ENCODE peak calls at places on chromosomes 4 and X, in four cellular contexts. F is left ventricle myocardium inferior, R is AG09309, D is lower leg skin. V is an unnamed sample.
A peak's percentile ranks its signal among the peaks of the same experiment; 100 is the strongest.

GRCh38 chrX:23554304-23554703 is 113.0 kb upstream of the PRDX4 start:
- DNase-seq in F (no peak), R (peak; percentile 7), D (no peak), V (no peak)

GRCh38 chrX:136048446-136048845 is 63.2 kb downstream of the SLC9A6 start:
- DNase-seq in F (no peak), R (no peak), D (no peak), V (no peak)

GRCh38 chrX:132023896-132024386 is 839 bp downstream of the STK26 start:
- DNase-seq in F (peak; percentile 10), R (no peak), D (no peak), V (peak; percentile 31)

GRCh38 chr4:150722908-150723362 is 141.0 kb downstream of the MAB21L2 start:
- DNase-seq in F (peak; percentile 88), R (no peak), D (peak; percentile 91), V (peak; percentile 69)

GRCh38 chrX:110568396-110568795 is 209.7 kb downstream of the RTL9 start:
- DNase-seq in F (no peak), R (no peak), D (no peak), V (no peak)

GRCh38 chr4:107718351-107718965 is 1.6 kb downstream of the PAPSS1 start:
- DNase-seq in F (no peak), R (peak; percentile 91), D (no peak), V (no peak)

GRCh38 chr4:138788857-138789256 is 226.7 kb upstream of the NOCT start:
- DNase-seq in F (no peak), R (no peak), D (no peak), V (no peak)

GRCh38 chr4:6696611-6697010 is 2.9 kb downstream of the S100P start:
- DNase-seq in F (no peak), R (no peak), D (no peak), V (no peak)

GRCh38 chr4:186326391-186326790 is 60.4 kb downstream of the F11 start:
- DNase-seq in F (no peak), R (no peak), D (no peak), V (no peak)

GRCh38 chrX:67555578-67556203 is 11.9 kb downstream of the AR start:
- DNase-seq in F (no peak), R (no peak), D (peak; percentile 87), V (peak; percentile 57)

GRCh38 chr4:70903282-70903603 is 1.1 kb downstream of the MOB1B start:
- DNase-seq in F (no peak), R (no peak), D (no peak), V (no peak)

GRCh38 chr4:4248036-4248884 is at the start of gene TMEM128:
- DNase-seq in F (peak; percentile 93), R (peak; percentile 64), D (peak; percentile 98), V (peak; percentile 94)

GRCh38 chr4:165986956-165987698 is 114.1 kb downstream of the TLL1 start:
- DNase-seq in F (no peak), R (no peak), D (no peak), V (no peak)

GRCh38 chrX:154840856-154841255 is 6.4 kb upstream of the SMIM9 start:
- DNase-seq in F (no peak), R (peak; percentile 41), D (no peak), V (no peak)

GRCh38 chr4:37430718-37431416 is 186.3 kb downstream of the NWD2 start:
- DNase-seq in F (no peak), R (no peak), D (no peak), V (no peak)

GRCh38 chr4:139910106-139910505 is 243.9 kb downstream of the MAML3 start:
- DNase-seq in F (no peak), R (no peak), D (no peak), V (no peak)

GRCh38 chr4:139912423-139912822 is 241.6 kb downstream of the MAML3 start:
- DNase-seq in F (no peak), R (no peak), D (no peak), V (no peak)

GRCh38 chr4:139916041-139916440 is 237.9 kb downstream of the MAML3 start:
- DNase-seq in F (no peak), R (no peak), D (no peak), V (no peak)

GRCh38 chr4:139913995-139914394 is 240.0 kb downstream of the MAML3 start:
- DNase-seq in F (no peak), R (peak; percentile 40), D (no peak), V (no peak)

GRCh38 chr4:139913398-139913990 is 240.5 kb downstream of the MAML3 start:
- DNase-seq in F (no peak), R (no peak), D (no peak), V (no peak)
- H3K4me3 ChIP-seq in F (peak overlapping the region; percentile 8), R (no peak overlapping the region), D (no peak overlapping the region), V (no peak overlapping the region)

DNA sequence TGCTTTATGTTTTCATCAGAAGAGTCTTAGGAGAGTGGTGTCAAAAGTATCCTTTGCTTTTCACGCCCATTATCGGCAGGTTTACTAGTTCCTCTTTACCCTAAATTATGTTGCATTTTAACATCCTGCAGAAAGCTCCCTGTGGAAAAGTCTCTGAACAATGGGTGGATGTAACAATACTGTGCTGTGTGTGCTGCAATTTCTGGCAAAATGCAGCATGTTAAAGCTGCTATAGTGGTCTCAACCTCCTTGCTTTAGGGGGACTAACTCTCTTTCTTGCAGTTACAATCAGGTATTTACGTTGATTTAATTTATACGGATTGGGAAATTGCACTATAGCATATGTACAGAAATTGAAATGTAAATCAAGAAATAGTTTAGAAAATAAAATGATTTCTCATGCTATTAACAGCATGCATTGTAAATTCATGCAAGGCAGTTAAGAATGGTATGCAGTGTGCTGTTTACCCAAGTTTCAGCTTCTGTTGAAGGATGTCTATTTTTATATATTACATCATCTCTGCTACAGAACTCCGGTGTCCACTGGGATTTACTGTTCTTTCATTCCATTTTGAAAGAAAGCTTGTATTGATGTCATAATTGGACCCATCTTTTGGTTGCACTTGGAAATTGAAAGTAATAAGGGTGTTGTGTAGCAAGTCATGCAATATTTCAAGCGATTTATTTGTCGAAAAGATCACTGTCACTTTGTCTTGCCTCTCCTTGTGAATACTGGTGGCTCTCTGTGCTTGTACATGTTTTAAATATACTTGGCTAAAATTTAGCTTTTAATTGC is 145.7 kb downstream of the RAPGEF2 start:
- DNase-seq in F (no peak), R (peak; percentile 57), D (no peak), V (no peak)
- H3K4me3 ChIP-seq in F (peak overlapping the region; percentile 59), R (no peak overlapping the region), D (no peak overlapping the region), V (no peak overlapping the region)

DNA sequence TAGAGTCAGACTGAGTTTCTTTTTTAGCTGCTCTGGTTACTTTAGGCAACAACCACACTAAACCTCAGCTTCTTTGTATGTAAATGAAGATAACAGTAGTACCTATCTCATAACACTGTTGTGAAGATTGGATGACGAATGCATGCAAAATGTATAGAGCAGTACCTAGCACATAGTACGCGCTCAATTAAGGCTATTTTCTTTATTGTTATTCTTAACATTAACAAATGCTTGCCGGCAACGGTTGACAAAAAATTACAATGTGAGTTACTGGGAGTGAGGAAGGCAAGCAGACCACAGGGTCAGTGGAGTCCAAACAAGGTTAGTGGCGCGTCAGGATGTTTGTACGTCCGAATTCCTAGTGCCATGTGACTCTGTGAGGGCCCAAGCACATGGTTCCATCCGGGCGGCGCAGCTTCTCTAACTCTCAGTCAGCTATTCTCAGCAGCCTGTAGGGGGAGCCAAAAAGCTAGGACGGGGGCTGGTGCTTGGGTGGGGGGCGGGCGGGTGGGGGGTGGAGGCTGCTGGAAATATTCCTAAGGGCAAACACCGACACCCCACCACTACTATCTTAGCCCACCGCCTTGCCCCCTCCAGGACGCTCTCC is 795 bp upstream of the NALF2 start:
- DNase-seq in F (no peak), R (no peak), D (no peak), V (no peak)
- H3K4me3 ChIP-seq in F (peak overlapping the region; percentile 69), R (no peak overlapping the region), D (no peak overlapping the region), V (no peak overlapping the region)

GRCh38 chr4:108972613-108973283 is 209.9 kb upstream of the ETNPPL start:
- DNase-seq in F (no peak), R (no peak), D (no peak), V (no peak)
- H3K4me3 ChIP-seq in F (no peak overlapping the region), R (no peak overlapping the region), D (no peak overlapping the region), V (no peak overlapping the region)

GRCh38 chrX:54494166-54494969 is 1.7 kb downstream of the FGD1 start:
- DNase-seq in F (no peak), R (no peak), D (no peak), V (no peak)
- H3K4me3 ChIP-seq in F (peak overlapping the region; percentile 76), R (peak overlapping the region; percentile 60), D (peak overlapping the region; percentile 47), V (no peak overlapping the region)

GRCh38 chr4:73998040-73999011 is at the start of gene CXCL5:
- DNase-seq in F (peak; percentile 21), R (no peak), D (peak; percentile 84), V (no peak)
- H3K4me3 ChIP-seq in F (peak within 1 kb of the TSS; percentile 56), R (peak within 1 kb of the TSS; percentile 32), D (no peak within 1 kb of the TSS), V (peak within 1 kb of the TSS; percentile 13)

V was measured in lung.